ENCODE peak calls at places on chromosomes 3 and 15, in eight cellular contexts. J is activated effector memory CD4-positive, alpha-beta T cell treated with anti-CD3 and anti-CD28 coated beads, Interleukin-2, amount 50 U/mL, for 16 hours; T is heart right ventricle; W is HS-5; M is activated CD8-positive, alpha-beta memory T cell treated with anti-CD3 and anti-CD28 coated beads for 1 hour; O is Daoy; Y is activated naive CD4-positive, alpha-beta T cell treated with anti-CD3 and anti-CD28 coated beads, Interleukin-2, amount 10 ng/mL, durations not matched to agents 7 days and 5 days; K is stimulated activated CD8-positive, alpha-beta memory T cell treated with anti-CD3 and anti-CD28 coated beads, Interleukin-4, amount 100 ng/mL, for 24 hours. S is an unnamed sample.

GRCh38 chr3:5232570-5232969 is 45.1 kb downstream of the EDEM1 start:
- DNase-seq in J (no peak), T (no peak), W (no peak), M (no peak), O (no peak), Y (no peak), K (no peak), S (no peak)

GRCh38 chr3:17336291-17336690 is 406.1 kb downstream of the TBC1D5 start:
- DNase-seq in J (no peak), T (no peak), W (no peak), M (no peak), O (no peak), Y (no peak), K (no peak), S (no peak)

GRCh38 chr3:131083190-131083863 is 56.6 kb downstream of the NEK11 start:
- DNase-seq in J (no peak), T (peak), W (no peak), M (no peak), O (peak), Y (no peak), K (no peak), S (peak)

GRCh38 chr15:100234158-100235029 is 107.4 kb downstream of the ADAMTS17 start:
- DNase-seq in J (no peak), T (peak), W (no peak), M (no peak), O (peak), Y (no peak), K (no peak), S (no peak)

GRCh38 chr3:141425523-141426233 is 57.4 kb downstream of the ZBTB38 start:
- DNase-seq in J (no peak), T (no peak), W (no peak), M (no peak), O (no peak), Y (no peak), K (no peak), S (no peak)

GRCh38 chr15:68335251-68335650 is 57.7 kb downstream of the FEM1B start:
- DNase-seq in J (no peak), T (no peak), W (no peak), M (no peak), O (peak), Y (no peak), K (no peak), S (peak)

GRCh38 chr3:97979610-97980009 is 7.4 kb upstream of the RIOX2 start:
- DNase-seq in J (no peak), T (peak), W (no peak), M (no peak), O (no peak), Y (no peak), K (no peak), S (peak)

GRCh38 chr15:83092309-83092976 is 15.0 kb upstream of the TM6SF1 start:
- DNase-seq in J (no peak), T (no peak), W (no peak), M (no peak), O (no peak), Y (no peak), K (no peak), S (no peak)

GRCh38 chr3:127857270-127857801 is 35.0 kb upstream of the MGLL start:
- DNase-seq in J (no peak), T (no peak), W (no peak), M (no peak), O (peak), Y (no peak), K (no peak), S (no peak)

GRCh38 chr3:99467420-99467819 is 171.0 kb upstream of the COL8A1 start:
- DNase-seq in J (no peak), T (no peak), W (no peak), M (no peak), O (no peak), Y (no peak), K (no peak), S (no peak)